ENCODE peak calls at places on chromosome 11, in six cellular contexts. Z is H7, F is colonic mucosa, X is upper lobe of left lung, G is foreskin fibroblast, N is HCT116. U is an unnamed sample.

GRCh38 chr11:110990316-110990715 is 255.2 kb upstream of the POU2AF2 start:
- DNase-seq in Z (no peak), F (no peak), X (no peak), G (no peak), N (no peak), U (no peak)

GRCh38 chr11:96014234-96014633 is 90.3 kb upstream of the MTMR2 start:
- DNase-seq in Z (peak), F (no peak), X (no peak), G (peak), N (peak), U (no peak)

GRCh38 chr11:79179087-79179486 is 261.7 kb downstream of the TENM4 start:
- DNase-seq in Z (no peak), F (no peak), X (no peak), G (no peak), N (no peak), U (no peak)

GRCh38 chr11:130858215-130858614 is 58.1 kb downstream of the SNX19 start:
- DNase-seq in Z (peak), F (no peak), X (no peak), G (no peak), N (peak), U (no peak)

GRCh38 chr11:69343401-69344321 is 49.7 kb downstream of the MYEOV start:
- DNase-seq in Z (no peak), F (peak), X (no peak), G (no peak), N (no peak), U (no peak)

GRCh38 chr11:67271548-67272284 is 5.4 kb downstream of the GRK2 start:
- DNase-seq in Z (peak), F (no peak), X (peak), G (no peak), N (no peak), U (no peak)

GRCh38 chr11:65625628-65626342 is 10.2 kb downstream of the PCNX3 start:
- DNase-seq in Z (peak), F (peak), X (peak), G (no peak), N (no peak), U (no peak)

GRCh38 chr11:64120951-64121569 is 44.9 kb downstream of the MACROD1 start:
- DNase-seq in Z (no peak), F (no peak), X (peak), G (no peak), N (no peak), U (no peak)

GRCh38 chr11:69818243-69819108 is 740 bp downstream of the FGF3 start:
- DNase-seq in Z (peak), F (no peak), X (peak), G (no peak), N (no peak), U (no peak)

GRCh38 chr11:117805048-117805447 is 8.0 kb upstream of the DSCAML1 start:
- DNase-seq in Z (no peak), F (no peak), X (no peak), G (no peak), N (no peak), U (no peak)

GRCh38 chr11:34794696-34795095 is 121.5 kb downstream of the APIP start:
- DNase-seq in Z (no peak), F (no peak), X (no peak), G (no peak), N (no peak), U (no peak)

GRCh38 chr11:111417011-111417765 is 38.1 kb upstream of the POU2AF1 start:
- DNase-seq in Z (no peak), F (no peak), X (no peak), G (no peak), N (no peak), U (no peak)

GRCh38 chr11:9726313-9727022 is 62.6 kb downstream of the SWAP70 start:
- DNase-seq in Z (no peak), F (no peak), X (no peak), G (peak), N (peak), U (no peak)

GRCh38 chr11:28228196-28228595 is 120.0 kb downstream of the METTL15 start:
- DNase-seq in Z (no peak), F (no peak), X (no peak), G (no peak), N (no peak), U (no peak)

GRCh38 chr11:117498791-117499190 is 171.1 kb downstream of the CEP164 start:
- DNase-seq in Z (no peak), F (no peak), X (no peak), G (no peak), N (no peak), U (no peak)

GRCh38 chr11:117600261-117600783 is 196.7 kb downstream of the DSCAML1 start:
- DNase-seq in Z (no peak), F (no peak), X (no peak), G (no peak), N (no peak), U (no peak)

GRCh38 chr11:84905411-84905810 is 721.7 kb downstream of the DLG2 start:
- DNase-seq in Z (no peak), F (no peak), X (no peak), G (no peak), N (no peak), U (no peak)

GRCh38 chr11:118923721-118924587 is 1.8 kb downstream of the BCL9L start:
- DNase-seq in Z (peak), F (peak), X (no peak), G (no peak), N (no peak), U (no peak)

GRCh38 chr11:106087815-106088435 is 10.5 kb downstream of the AASDHPPT start:
- DNase-seq in Z (no peak), F (peak), X (no peak), G (peak), N (peak), U (no peak)

GRCh38 chr11:28713850-28714249 is 605.7 kb downstream of the METTL15 start:
- DNase-seq in Z (no peak), F (no peak), X (no peak), G (no peak), N (no peak), U (peak)

GRCh38 chr11:43830928-43831440 is 49.6 kb upstream of the ALKBH3 start:
- DNase-seq in Z (no peak), F (no peak), X (no peak), G (peak), N (peak), U (no peak)

GRCh38 chr11:10954184-10954583 is 96.3 kb upstream of the ZBED5 start:
- DNase-seq in Z (no peak), F (no peak), X (no peak), G (no peak), N (no peak), U (no peak)

GRCh38 chr11:44221486-44221885 is 88.5 kb downstream of the ALX4 start:
- DNase-seq in Z (no peak), F (no peak), X (no peak), G (no peak), N (no peak), U (no peak)

GRCh38 chr11:118956847-118957469 is 860 bp downstream of the UPK2 start:
- DNase-seq in Z (no peak), F (no peak), X (peak), G (no peak), N (no peak), U (no peak)

GRCh38 chr11:122998727-122999370 is 17.2 kb upstream of the BSX start:
- DNase-seq in Z (no peak), F (no peak), X (no peak), G (peak), N (no peak), U (no peak)

GRCh38 chr11:117574551-117574950 is 222.5 kb downstream of the DSCAML1 start:
- DNase-seq in Z (no peak), F (no peak), X (no peak), G (no peak), N (no peak), U (no peak)

GRCh38 chr11:102295045-102295444 is 22.2 kb upstream of the BIRC3 start:
- DNase-seq in Z (no peak), F (no peak), X (no peak), G (no peak), N (no peak), U (no peak)

GRCh38 chr11:31817054-31817620 is 6.0 kb upstream of the PAX6 start:
- DNase-seq in Z (peak), F (no peak), X (peak), G (no peak), N (no peak), U (no peak)

GRCh38 chr11:12693485-12694181 is 19.4 kb downstream of the TEAD1 start:
- DNase-seq in Z (no peak), F (peak), X (peak), G (peak), N (peak), U (no peak)

GRCh38 chr11:56353991-56354390 is at the start of gene OR8J1:
- DNase-seq in Z (no peak), F (no peak), X (no peak), G (no peak), N (no peak), U (no peak)

GRCh38 chr11:86761978-86762377 is 38.4 kb upstream of the PRSS23 start:
- DNase-seq in Z (no peak), F (no peak), X (no peak), G (no peak), N (no peak), U (no peak)

GRCh38 chr11:121869478-121869877 is 246.5 kb downstream of the BLID start:
- DNase-seq in Z (peak), F (no peak), X (peak), G (no peak), N (no peak), U (no peak)

GRCh38 chr11:69386594-69387408 is 92.8 kb downstream of the MYEOV start:
- DNase-seq in Z (peak), F (no peak), X (no peak), G (no peak), N (no peak), U (no peak)

GRCh38 chr11:64712430-64713030 is 10.5 kb downstream of the NRXN2 start:
- DNase-seq in Z (peak), F (no peak), X (peak), G (no peak), N (no peak), U (no peak)

GRCh38 chr11:32426819-32427615 is 8.3 kb downstream of the WT1 start:
- DNase-seq in Z (peak), F (no peak), X (peak), G (no peak), N (no peak), U (no peak)

GRCh38 chr11:913043-913442 is 2.4 kb upstream of the CHID1 start:
- DNase-seq in Z (no peak), F (no peak), X (no peak), G (no peak), N (no peak), U (no peak)

GRCh38 chr11:35098850-35099249 is 40.1 kb upstream of the CD44 start:
- DNase-seq in Z (no peak), F (no peak), X (no peak), G (no peak), N (no peak), U (no peak)

GRCh38 chr11:77151804-77152513 is 23.9 kb downstream of the MYO7A start:
- DNase-seq in Z (no peak), F (no peak), X (no peak), G (no peak), N (no peak), U (no peak)

GRCh38 chr11:124865902-124866851 is 945 bp downstream of the ROBO3 start:
- DNase-seq in Z (peak), F (peak), X (peak), G (no peak), N (no peak), U (no peak)

GRCh38 chr11:107473797-107474196 is 16.2 kb upstream of the CWF19L2 start:
- DNase-seq in Z (no peak), F (no peak), X (no peak), G (no peak), N (no peak), U (no peak)

DNA sequence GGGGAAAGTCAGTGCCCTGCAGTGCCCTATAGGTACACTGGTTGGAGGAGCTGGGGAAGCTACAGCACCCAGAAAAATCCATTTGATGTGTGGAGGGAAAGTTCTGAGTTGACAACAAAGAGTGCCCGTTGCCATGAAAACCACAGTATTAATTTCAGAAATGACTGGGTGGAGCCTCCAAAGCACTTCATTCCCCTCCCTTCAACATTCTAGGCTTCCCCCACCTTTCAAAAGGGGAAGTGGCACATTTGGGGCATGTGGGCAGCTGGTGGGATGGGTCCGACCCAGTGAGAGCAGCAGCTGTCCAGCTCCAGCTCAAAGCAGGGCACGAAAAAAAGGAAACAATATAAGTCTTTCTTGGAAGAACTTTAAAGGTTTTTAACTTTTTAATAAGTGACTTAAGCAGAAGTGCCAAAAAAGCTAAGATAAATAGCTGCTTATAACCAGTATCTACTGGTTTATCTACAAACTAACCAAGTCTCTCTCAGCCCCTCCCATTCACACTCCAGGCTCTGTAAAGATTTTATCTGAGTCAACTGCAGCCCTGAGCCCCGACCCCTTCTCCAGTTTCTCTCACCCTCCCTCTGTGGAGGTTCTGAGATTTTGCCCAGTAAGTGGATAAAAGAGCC is 9.0 kb upstream of the AHNAK start:
- DNase-seq in Z (no peak), F (no peak), X (no peak), G (no peak), N (no peak), U (no peak)
- H3K4me3 ChIP-seq in Z (no peak), F (no peak), X (peak), G (peak), N (peak), U (peak)

DNA sequence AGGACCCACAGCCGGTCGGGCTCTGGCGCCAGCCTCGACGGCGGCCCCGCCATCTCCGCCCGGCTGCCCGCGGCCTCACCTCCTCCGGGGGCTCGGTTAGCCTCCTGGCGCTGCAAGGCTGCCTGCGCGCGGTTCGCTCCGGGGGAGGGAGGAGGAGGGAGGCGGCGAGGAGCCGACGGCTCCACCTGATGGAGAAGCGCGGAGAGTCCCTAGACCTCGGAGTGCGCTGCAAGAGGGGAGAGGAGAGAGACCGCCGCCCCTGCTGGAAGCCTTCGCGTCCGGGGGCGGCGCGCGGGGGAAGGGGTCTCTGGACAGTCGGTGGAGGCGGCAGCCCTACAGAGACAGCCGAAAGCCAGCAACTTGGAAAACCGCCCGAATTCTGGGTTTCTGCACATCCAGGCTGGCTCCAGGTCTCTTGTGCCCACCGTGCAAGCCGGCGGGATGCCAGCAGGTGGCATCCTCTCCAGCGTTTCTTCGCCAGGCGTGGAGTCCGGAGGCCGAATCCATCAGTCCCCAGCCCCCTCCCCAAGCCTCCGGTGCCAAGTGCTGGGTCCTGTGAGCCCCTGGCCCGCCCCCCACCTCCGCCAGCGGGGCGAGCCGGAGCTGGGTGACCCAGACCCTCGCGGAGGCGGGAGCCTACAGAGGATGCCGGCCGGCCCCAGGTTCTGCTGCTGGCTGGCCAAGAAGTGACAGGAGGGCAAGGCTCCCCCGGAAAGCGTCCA is 2.9 kb upstream of the KIRREL3 start:
- DNase-seq in Z (peak), F (peak), X (peak), G (peak), N (no peak), U (no peak)
- H3K4me3 ChIP-seq in Z (peak), F (no peak), X (no peak), G (peak), N (no peak), U (no peak)

DNA sequence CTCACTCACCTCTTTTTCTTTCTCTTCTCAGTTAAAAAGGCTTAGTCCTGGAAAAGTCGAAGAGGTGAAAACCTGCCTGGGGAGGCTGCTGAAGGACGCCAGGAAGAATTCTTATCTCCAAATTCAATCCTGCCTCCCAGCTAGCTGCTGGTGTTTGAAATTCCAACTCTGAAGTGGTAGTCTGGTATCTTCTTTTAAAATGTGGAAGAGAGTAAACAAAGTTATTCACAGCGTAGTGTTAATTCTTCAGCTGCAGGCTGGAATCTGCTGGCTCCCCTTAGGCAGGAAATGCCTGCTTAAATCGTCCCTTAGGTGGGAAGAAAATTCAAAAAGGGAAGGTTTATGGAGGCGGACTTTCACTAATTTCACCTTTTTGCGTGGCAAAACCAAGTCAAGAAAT is 439.0 kb upstream of the CCDC90B start:
- DNase-seq in Z (no peak), F (no peak), X (no peak), G (no peak), N (no peak), U (no peak)
- H3K4me3 ChIP-seq in Z (peak), F (no peak), X (no peak), G (no peak), N (no peak), U (peak)

GRCh38 chr11:61829806-61830205 is 1.7 kb downstream of the FADS2 start:
- DNase-seq in Z (no peak), F (no peak), X (no peak), G (no peak), N (no peak), U (no peak)
- H3K4me3 ChIP-seq in Z (peak), F (no peak), X (peak), G (peak), N (no peak), U (peak)

GRCh38 chr11:6473481-6474422 is at the start of gene TRIM3:
- DNase-seq in Z (peak), F (peak), X (peak), G (peak), N (peak), U (peak)

GRCh38 chr11:6475936-6476335 is 2.2 kb upstream of the TRIM3 start:
- DNase-seq in Z (peak), F (no peak), X (no peak), G (no peak), N (no peak), U (peak)

GRCh38 chr11:6474423-6474792 is 667 bp upstream of the TRIM3 start:
- DNase-seq in Z (no peak), F (no peak), X (no peak), G (no peak), N (no peak), U (no peak)

GRCh38 chr11:6476571-6476970 is 2.8 kb upstream of the TRIM3 start:
- DNase-seq in Z (peak), F (no peak), X (no peak), G (no peak), N (no peak), U (no peak)

DNA sequence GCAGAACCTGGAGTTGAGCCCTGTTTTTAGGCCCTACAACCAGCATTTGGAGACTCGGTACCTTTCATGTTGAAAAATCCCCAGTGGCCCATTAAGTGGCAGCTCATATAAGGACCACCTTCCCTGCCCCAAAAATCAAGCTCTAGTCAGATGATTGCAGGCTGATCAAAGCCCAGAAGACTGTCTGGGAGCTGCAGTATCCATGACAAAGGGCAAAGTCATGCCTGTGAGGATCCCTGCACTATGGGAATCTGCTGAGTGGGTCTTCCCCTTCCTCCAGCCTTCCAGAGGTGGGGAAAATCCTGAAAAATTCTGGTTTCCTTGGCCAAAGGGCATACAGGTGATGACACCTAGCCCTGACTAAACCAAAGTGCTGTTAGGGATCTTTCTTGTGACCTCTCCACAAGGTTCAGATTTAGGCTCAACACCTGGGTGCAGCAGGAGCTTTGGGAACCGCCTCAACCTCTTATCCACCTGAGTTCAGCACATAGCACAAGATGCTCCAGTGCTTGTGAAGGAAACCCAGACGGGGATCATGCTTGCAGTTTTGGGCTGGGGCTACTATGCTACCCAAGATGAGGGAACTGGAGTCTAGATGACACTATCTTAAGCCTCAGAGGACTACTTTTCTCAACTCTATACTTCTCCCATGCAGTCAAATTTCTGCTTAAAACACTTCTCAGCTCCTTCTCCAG is 1.2 kb upstream of the TRIM3 start:
- DNase-seq in Z (peak), F (no peak), X (no peak), G (no peak), N (no peak), U (no peak)
- H3K4me3 ChIP-seq in Z (peak), F (no peak), X (no peak), G (peak), N (no peak), U (peak)

GRCh38 chr11:99069831-99070444 is 49.2 kb downstream of the CNTN5 start:
- DNase-seq in Z (peak), F (no peak), X (no peak), G (no peak), N (no peak), U (peak)
- H3K4me3 ChIP-seq in Z (no peak), F (no peak), X (peak), G (no peak), N (no peak), U (peak)

GRCh38 chr11:15650105-15650938 is 535.6 kb downstream of the INSC start:
- DNase-seq in Z (peak), F (peak), X (peak), G (peak), N (peak), U (peak)
- H3K4me3 ChIP-seq in Z (peak), F (peak), X (peak), G (peak), N (no peak), U (peak)

GRCh38 chr11:88354909-88355308 is 17.4 kb upstream of the CTSC start:
- DNase-seq in Z (no peak), F (no peak), X (no peak), G (no peak), N (no peak), U (no peak)
- H3K4me3 ChIP-seq in Z (no peak), F (no peak), X (no peak), G (no peak), N (no peak), U (no peak)

U was measured in LNCaP clone FGC.